ENCODE peak calls at places on chromosomes 13 and 19, in ten cellular contexts. H is esophagus squamous epithelium; W is prostate gland; G is iPS DF 6.9; B is CD8-positive, alpha-beta T cell; V is heart left ventricle; D is neural progenitor cell; M is left ventricle myocardium inferior; T is CD4-positive, CD25-positive, alpha-beta regulatory T cell; J is cardiac muscle cell. R is an unnamed sample. For H3K27me3, the result is how much of the 10 kb centered on the place peaks cover.

GRCh38 chr13:91058066-91058465 is 289.4 kb upstream of the MIR17HG start:
- DNase-seq in M (no peak), D (peak), H (no peak), W (no peak), B (no peak), V (no peak), G (peak), J (peak), T (no peak), R (no peak)

GRCh38 chr13:36559388-36559787 is 114.4 kb upstream of the SERTM1 start:
- DNase-seq in M (no peak), H (no peak), W (no peak), J (no peak), T (no peak), D (no peak), G (no peak), B (no peak), V (no peak), R (no peak)

GRCh38 chr13:99190147-99190985 is 10.3 kb upstream of the UBAC2 start:
- DNase-seq in H (no peak), D (no peak), G (no peak), T (no peak), B (no peak), V (no peak), M (no peak), W (no peak), J (no peak), R (no peak)

GRCh38 chr13:46996316-46996715 is 99.5 kb upstream of the HTR2A start:
- DNase-seq in G (no peak), D (no peak), T (no peak), V (no peak), M (no peak), J (no peak), H (no peak), W (no peak), B (no peak), R (no peak)

GRCh38 chr13:37561031-37561430 is 37.5 kb downstream of the POSTN start:
- DNase-seq in D (no peak), M (no peak), T (no peak), H (no peak), J (no peak), V (no peak), B (no peak), G (no peak), W (no peak), R (no peak)

GRCh38 chr19:10430505-10431253 is 10.3 kb downstream of the PDE4A start:
- DNase-seq in J (peak), M (peak), V (peak), B (no peak), D (peak), T (no peak), W (peak), H (no peak), G (no peak), R (peak)

GRCh38 chr19:30087381-30088138 is 145.5 kb downstream of the URI1 start:
- DNase-seq in H (no peak), T (no peak), M (no peak), V (no peak), G (no peak), J (no peak), D (no peak), W (no peak), B (no peak), R (no peak)

GRCh38 chr19:4144666-4145261 is 8.7 kb upstream of the CREB3L3 start:
- DNase-seq in G (no peak), J (peak), T (no peak), B (no peak), D (no peak), M (no peak), W (no peak), H (no peak), V (no peak), R (no peak)

GRCh38 chr13:110055089-110055488 is 251.9 kb downstream of the COL4A1 start:
- DNase-seq in B (no peak), T (no peak), D (no peak), H (no peak), J (no peak), W (no peak), G (no peak), V (no peak), M (no peak), R (no peak)

GRCh38 chr13:30865131-30866009 is 40.7 kb upstream of the MEDAG start:
- DNase-seq in M (peak), V (peak), G (peak), J (peak), T (peak), B (peak), D (peak), W (peak), H (peak), R (peak)

GRCh38 chr13:26629260-26629659 is 71.8 kb downstream of the WASF3 start:
- DNase-seq in J (peak), B (no peak), V (no peak), D (no peak), H (no peak), W (no peak), T (no peak), M (no peak), G (no peak), R (no peak)

GRCh38 chr13:31790992-31791391 is 51.7 kb downstream of the RXFP2 start:
- DNase-seq in W (no peak), T (no peak), H (no peak), V (no peak), M (no peak), B (no peak), J (no peak), G (no peak), D (no peak), R (no peak)

GRCh38 chr19:19591133-19591825 is 27.2 kb downstream of the PBX4 start:
- DNase-seq in B (peak), H (no peak), D (peak), T (peak), V (no peak), M (no peak), J (peak), G (no peak), W (peak), R (peak)

DNA sequence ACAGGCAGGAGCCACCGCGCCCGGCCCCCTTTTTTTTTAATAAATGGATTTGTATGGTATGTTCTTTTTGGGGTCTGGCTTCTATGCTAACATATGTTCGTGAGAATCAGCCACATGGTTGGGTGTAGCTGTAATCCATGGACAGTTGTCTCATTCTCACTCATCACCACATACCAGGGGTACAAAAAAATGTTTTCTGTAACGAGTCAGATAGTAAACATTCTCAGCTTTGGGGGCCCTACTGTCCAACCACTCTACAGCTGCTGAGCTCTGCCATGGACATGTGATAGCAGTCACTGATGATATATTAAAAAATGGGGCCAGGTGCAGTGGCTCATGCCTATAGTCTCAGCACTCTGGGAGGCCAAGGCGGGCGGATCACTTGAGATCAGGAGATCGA is 5.1 kb upstream of the RETN start:
- DNase-seq in J (no peak), D (no peak), V (no peak), G (no peak), M (no peak), W (no peak), T (no peak), B (no peak), H (no peak), R (no peak)
- H3K27me3 ChIP-seq in J (under half), D (half or more), V (under half), G (under half), M (half or more), W (under half), T (under half), B (under half), H (under half), R (under half)

GRCh38 chr13:41241626-41242025 is 21.8 kb downstream of the MTRF1 start:
- DNase-seq in D (no peak), B (no peak), T (no peak), W (no peak), V (no peak), G (no peak), M (no peak), J (no peak), H (no peak), R (no peak)

GRCh38 chr13:41246969-41247750 is 16.2 kb downstream of the MTRF1 start:
- DNase-seq in T (no peak), G (no peak), W (no peak), M (no peak), V (no peak), J (no peak), H (no peak), D (no peak), B (no peak), R (no peak)

DNA sequence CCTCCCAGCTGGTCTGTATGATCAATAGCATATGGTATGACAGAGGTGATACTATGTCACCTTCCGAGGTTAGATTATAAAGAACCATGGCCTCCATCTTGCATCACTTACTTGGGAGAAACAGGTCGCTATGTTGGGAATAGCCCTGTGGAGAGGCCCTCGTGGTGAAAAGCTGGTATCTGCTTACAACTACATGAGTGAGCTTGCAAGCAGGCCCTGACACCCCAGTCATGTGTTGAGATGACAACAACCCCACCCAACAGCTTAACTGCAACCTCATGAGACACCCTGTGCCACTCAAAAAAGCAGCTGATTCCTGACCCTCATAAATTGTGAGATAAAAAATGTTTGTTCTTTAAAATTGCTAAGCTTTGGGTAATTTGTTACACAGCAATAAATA is 18.8 kb downstream of the MTRF1 start:
- DNase-seq in G (no peak), D (no peak), M (no peak), B (no peak), J (peak), T (no peak), V (no peak), W (no peak), H (no peak), R (no peak)
- H3K27ac ChIP-seq in G (no peak), D (no peak), M (no peak), B (no peak), J (no peak), T (no peak), V (no peak), W (peak), H (no peak), R (no peak)

DNA sequence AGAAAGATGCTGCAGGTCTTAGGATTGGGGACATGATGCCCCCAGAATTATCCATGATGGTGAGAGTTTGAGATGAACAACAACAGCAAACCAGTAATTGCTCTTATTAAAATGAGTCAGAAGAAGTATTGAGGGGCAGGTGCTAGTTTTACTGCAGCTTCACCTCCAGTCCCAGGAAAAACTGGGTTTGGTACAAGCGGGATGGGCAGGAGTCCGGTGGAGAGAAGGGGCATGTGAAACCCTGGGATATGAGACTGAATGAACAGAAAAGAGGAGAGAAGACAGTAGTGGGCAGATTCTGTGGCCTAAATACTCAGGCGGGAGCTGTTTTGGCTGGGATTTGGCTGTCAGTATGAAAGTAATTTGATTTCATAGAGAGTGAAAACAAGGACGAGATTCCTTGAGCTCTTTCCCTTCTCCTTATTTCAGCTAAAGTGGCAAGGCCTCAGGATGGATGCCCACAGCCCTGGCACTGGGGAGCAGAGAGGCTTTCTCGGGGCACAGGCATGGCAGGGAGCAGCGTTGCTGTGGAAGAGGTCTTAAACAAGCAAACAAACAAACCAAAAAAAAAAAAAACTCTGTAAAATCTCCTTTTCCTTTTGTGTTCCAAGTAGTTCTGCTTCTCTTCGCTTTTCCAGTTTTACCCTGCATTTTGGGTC is 30.7 kb downstream of the NFIX start:
- DNase-seq in D (no peak), B (no peak), T (no peak), J (no peak), G (no peak), W (no peak), H (no peak), V (no peak), M (no peak), R (no peak)
- H3K27me3 ChIP-seq in D (half or more), B (under half), T (under half), J (half or more), G (half or more), W (under half), H (under half), V (under half), M (under half), R (under half)

DNA sequence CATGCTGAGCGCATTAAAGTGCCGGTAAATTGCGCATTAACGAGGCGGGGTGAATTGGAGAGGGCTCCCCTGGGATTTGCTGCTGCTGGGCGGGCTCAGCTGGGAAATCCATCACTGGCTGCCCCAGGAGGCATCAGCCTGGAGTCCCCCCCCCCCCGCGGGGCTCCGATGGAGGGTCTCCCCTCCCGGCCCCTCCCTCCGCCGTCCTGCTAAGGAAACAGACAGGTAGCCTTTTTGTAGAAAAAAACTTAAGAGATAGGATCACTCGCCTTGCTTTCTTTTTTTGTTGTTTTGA is 6.8 kb downstream of the TLE6 start:
- DNase-seq in W (no peak), G (no peak), D (no peak), H (no peak), M (no peak), B (no peak), V (no peak), T (no peak), J (no peak), R (no peak)
- H3K27ac ChIP-seq in W (peak), G (no peak), D (no peak), H (peak), M (peak), B (no peak), V (no peak), T (no peak), J (no peak), R (no peak)

GRCh38 chr13:111973186-111974064 is 93.5 kb upstream of the SOX1 start:
- DNase-seq in M (no peak), B (no peak), W (no peak), V (no peak), T (no peak), J (no peak), G (no peak), D (peak), H (no peak), R (no peak)

GRCh38 chr13:111977184-111977516 is 89.8 kb upstream of the SOX1 start:
- DNase-seq in W (no peak), J (no peak), B (no peak), V (no peak), T (no peak), H (no peak), D (peak), G (no peak), M (no peak), R (no peak)

GRCh38 chr13:111976474-111977183 is 90.3 kb upstream of the SOX1 start:
- DNase-seq in M (no peak), T (no peak), J (no peak), B (no peak), H (no peak), G (no peak), W (no peak), V (no peak), D (no peak), R (no peak)

GRCh38 chr13:111974065-111974640 is 92.8 kb upstream of the SOX1 start:
- DNase-seq in D (no peak), W (no peak), G (no peak), V (no peak), B (no peak), J (no peak), M (no peak), H (no peak), T (no peak), R (no peak)

GRCh38 chr13:111975539-111976473 is 91.1 kb upstream of the SOX1 start:
- DNase-seq in H (no peak), G (no peak), J (no peak), B (no peak), W (no peak), D (no peak), M (no peak), V (no peak), T (no peak), R (no peak)
- H3K27me3 ChIP-seq in H (under half), G (under half), J (under half), B (under half), W (under half), D (under half), M (half or more), V (under half), T (under half), R (under half)

DNA sequence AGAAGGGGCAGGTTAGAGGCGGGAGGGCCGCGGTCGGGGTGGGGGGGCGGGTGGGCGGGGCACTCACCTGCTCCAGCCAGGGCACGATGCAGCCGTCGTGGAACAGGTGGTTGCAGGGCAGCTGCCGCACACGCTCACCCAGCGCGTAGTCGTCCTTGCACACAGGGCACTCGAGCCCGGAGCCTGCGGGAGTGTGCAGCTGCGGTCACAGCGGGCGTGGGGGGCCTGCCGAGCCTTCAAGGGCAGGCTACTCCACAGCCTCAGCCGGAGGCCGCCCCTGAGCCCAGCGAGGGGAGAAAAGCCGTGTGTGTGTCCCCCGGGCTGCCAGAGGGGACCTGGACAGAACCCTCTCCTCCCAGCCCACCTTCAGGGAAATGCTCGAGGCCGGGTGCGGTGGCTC is 8.6 kb downstream of the FGF22 start:
- DNase-seq in J (no peak), V (no peak), B (no peak), H (no peak), G (no peak), T (no peak), W (no peak), D (no peak), M (no peak), R (no peak)
- H3K27ac ChIP-seq in J (no peak), V (no peak), B (no peak), H (no peak), G (no peak), T (no peak), W (no peak), D (no peak), M (no peak), R (no peak)

GRCh38 chr19:31718898-31719297 is 369.7 kb upstream of the TSHZ3 start:
- DNase-seq in D (no peak), T (no peak), B (no peak), H (no peak), M (no peak), V (no peak), W (no peak), G (no peak), J (no peak), R (no peak)

GRCh38 chr19:31717316-31717715 is 368.1 kb upstream of the TSHZ3 start:
- DNase-seq in G (no peak), H (no peak), M (no peak), V (no peak), T (no peak), W (no peak), D (no peak), J (no peak), B (no peak), R (no peak)

GRCh38 chr19:31715249-31715944 is 366.2 kb upstream of the TSHZ3 start:
- DNase-seq in V (no peak), J (peak), G (no peak), T (no peak), D (no peak), B (no peak), H (no peak), M (no peak), W (no peak), R (no peak)

GRCh38 chr19:31718041-31718440 is 368.8 kb upstream of the TSHZ3 start:
- DNase-seq in B (no peak), T (no peak), W (no peak), G (no peak), D (no peak), M (no peak), H (no peak), V (no peak), J (peak), R (no peak)
- H3K27me3 ChIP-seq in B (under half), T (under half), W (under half), G (under half), D (under half), M (under half), H (under half), V (under half), J (under half), R (under half)

DNA sequence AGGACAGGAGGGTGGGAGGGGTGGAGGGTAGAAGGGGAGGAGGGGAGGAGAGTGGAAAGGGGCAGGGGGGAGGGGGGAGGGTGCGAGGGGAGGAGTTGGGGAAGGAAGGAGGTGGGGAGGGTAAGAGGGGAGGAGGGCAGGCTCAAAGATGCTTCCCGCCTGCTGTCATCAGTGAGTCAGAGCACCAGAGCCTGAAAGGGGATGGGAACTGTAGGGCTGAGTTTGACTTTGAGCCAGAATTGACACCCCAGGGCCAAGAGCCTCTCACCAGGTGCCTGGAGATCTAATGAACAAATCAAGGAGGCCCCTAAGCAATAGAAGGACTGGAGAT is 786.1 kb downstream of the UQCRFS1 start:
- DNase-seq in M (no peak), T (no peak), H (no peak), D (peak), B (no peak), V (no peak), G (no peak), J (peak), W (no peak), R (no peak)
- H3K27ac ChIP-seq in M (no peak), T (no peak), H (no peak), D (no peak), B (no peak), V (no peak), G (no peak), J (no peak), W (no peak), R (no peak)

GRCh38 chr19:1457031-1457739 is 7.3 kb downstream of the APC2 start:
- DNase-seq in G (no peak), B (no peak), J (no peak), W (no peak), M (no peak), V (no peak), D (peak), T (no peak), H (no peak), R (no peak)
- H3K27me3 ChIP-seq in G (under half), B (under half), J (half or more), W (under half), M (half or more), V (under half), D (half or more), T (under half), H (under half), R (under half)

GRCh38 chr19:16204005-16204294 is 6.2 kb downstream of the AP1M1 start:
- DNase-seq in W (no peak), T (no peak), J (no peak), G (no peak), M (no peak), H (no peak), B (no peak), V (no peak), D (no peak), R (no peak)
- H3K27ac ChIP-seq in W (no peak), T (no peak), J (no peak), G (no peak), M (no peak), H (no peak), B (no peak), V (no peak), D (no peak), R (no peak)